ENCODE peak calls at places on chromosomes 5 and 9, in seven cellular contexts. One of them, this sample, is unnamed. For H3K4me1, the result is how much of the 10 kb centered on the place peaks cover.

GRCh38 chr9:32351845-32352244 is 32.6 kb upstream of the ACO1 start:
- DNase-seq in transverse colon: no peak
- DNase-seq in Peyer's patch: no peak
- DNase-seq in ovary: no peak
- DNase-seq in right lobe of liver: no peak
- DNase-seq in uterus: no peak
- DNase-seq in endothelial cell of umbilical vein: no peak
- DNase-seq in this sample: no peak

GRCh38 chr5:151691706-151692105 is 5.0 kb upstream of the SPARC start:
- DNase-seq in transverse colon: no peak
- DNase-seq in Peyer's patch: no peak
- DNase-seq in ovary: no peak
- DNase-seq in right lobe of liver: no peak
- DNase-seq in uterus: no peak
- DNase-seq in endothelial cell of umbilical vein: no peak
- DNase-seq in this sample: no peak

GRCh38 chr9:14018061-14018460 is 295.9 kb downstream of the NFIB start:
- DNase-seq in transverse colon: no peak
- DNase-seq in Peyer's patch: no peak
- DNase-seq in ovary: no peak
- DNase-seq in right lobe of liver: no peak
- DNase-seq in uterus: no peak
- DNase-seq in endothelial cell of umbilical vein: peak
- DNase-seq in this sample: no peak

GRCh38 chr5:109062669-109063068 is 315.0 kb downstream of the FER start:
- DNase-seq in transverse colon: no peak
- DNase-seq in Peyer's patch: no peak
- DNase-seq in ovary: no peak
- DNase-seq in right lobe of liver: no peak
- DNase-seq in uterus: no peak
- DNase-seq in endothelial cell of umbilical vein: no peak
- DNase-seq in this sample: no peak

GRCh38 chr9:133112361-133113026 is 8.5 kb downstream of the RALGDS start:
- DNase-seq in transverse colon: peak
- DNase-seq in Peyer's patch: peak
- DNase-seq in ovary: peak
- DNase-seq in right lobe of liver: peak
- DNase-seq in uterus: no peak
- DNase-seq in endothelial cell of umbilical vein: no peak
- DNase-seq in this sample: no peak

GRCh38 chr5:172503925-172504730 is 49.8 kb upstream of the SH3PXD2B start:
- DNase-seq in transverse colon: peak
- DNase-seq in Peyer's patch: no peak
- DNase-seq in ovary: peak
- DNase-seq in right lobe of liver: peak
- DNase-seq in uterus: peak
- DNase-seq in endothelial cell of umbilical vein: no peak
- DNase-seq in this sample: peak

GRCh38 chr5:98397081-98397480 is 376.4 kb upstream of the RGMB start:
- DNase-seq in transverse colon: no peak
- DNase-seq in Peyer's patch: no peak
- DNase-seq in ovary: no peak
- DNase-seq in right lobe of liver: no peak
- DNase-seq in uterus: no peak
- DNase-seq in endothelial cell of umbilical vein: peak
- DNase-seq in this sample: no peak

GRCh38 chr5:85340790-85341189 is 956.1 kb upstream of the EDIL3 start:
- DNase-seq in transverse colon: no peak
- DNase-seq in Peyer's patch: no peak
- DNase-seq in ovary: no peak
- DNase-seq in right lobe of liver: no peak
- DNase-seq in uterus: no peak
- DNase-seq in endothelial cell of umbilical vein: no peak
- DNase-seq in this sample: no peak

GRCh38 chr9:114914139-114914538 is 16.3 kb downstream of the TNFSF8 start:
- DNase-seq in transverse colon: no peak
- DNase-seq in Peyer's patch: no peak
- DNase-seq in ovary: no peak
- DNase-seq in right lobe of liver: no peak
- DNase-seq in uterus: no peak
- DNase-seq in endothelial cell of umbilical vein: no peak
- DNase-seq in this sample: no peak

GRCh38 chr5:122845253-122846050 is at the start of gene SNX24:
- DNase-seq in transverse colon: peak
- DNase-seq in Peyer's patch: peak
- DNase-seq in ovary: peak
- DNase-seq in right lobe of liver: peak
- DNase-seq in uterus: peak
- DNase-seq in endothelial cell of umbilical vein: peak
- DNase-seq in this sample: peak
- TF ChIP-seq POLR2A in transverse colon: peak
- TF ChIP-seq POLR2A in Peyer's patch: peak
- TF ChIP-seq POLR2A in ovary: peak
- TF ChIP-seq POLR2A in right lobe of liver: peak
- TF ChIP-seq POLR2A in uterus: peak
- TF ChIP-seq POLR2A in endothelial cell of umbilical vein: peak
- TF ChIP-seq POLR2A in this sample: no peak

GRCh38 chr9:134349941-134350340 is 23.7 kb downstream of the RXRA start:
- DNase-seq in transverse colon: no peak
- DNase-seq in Peyer's patch: no peak
- DNase-seq in ovary: no peak
- DNase-seq in right lobe of liver: no peak
- DNase-seq in uterus: no peak
- DNase-seq in endothelial cell of umbilical vein: no peak
- DNase-seq in this sample: no peak
- H3K4me1 ChIP-seq in transverse colon: under half
- H3K4me1 ChIP-seq in Peyer's patch: under half
- H3K4me1 ChIP-seq in ovary: under half
- H3K4me1 ChIP-seq in right lobe of liver: under half
- H3K4me1 ChIP-seq in uterus: under half
- H3K4me1 ChIP-seq in endothelial cell of umbilical vein: under half
- H3K4me1 ChIP-seq in this sample: under half

DNA sequence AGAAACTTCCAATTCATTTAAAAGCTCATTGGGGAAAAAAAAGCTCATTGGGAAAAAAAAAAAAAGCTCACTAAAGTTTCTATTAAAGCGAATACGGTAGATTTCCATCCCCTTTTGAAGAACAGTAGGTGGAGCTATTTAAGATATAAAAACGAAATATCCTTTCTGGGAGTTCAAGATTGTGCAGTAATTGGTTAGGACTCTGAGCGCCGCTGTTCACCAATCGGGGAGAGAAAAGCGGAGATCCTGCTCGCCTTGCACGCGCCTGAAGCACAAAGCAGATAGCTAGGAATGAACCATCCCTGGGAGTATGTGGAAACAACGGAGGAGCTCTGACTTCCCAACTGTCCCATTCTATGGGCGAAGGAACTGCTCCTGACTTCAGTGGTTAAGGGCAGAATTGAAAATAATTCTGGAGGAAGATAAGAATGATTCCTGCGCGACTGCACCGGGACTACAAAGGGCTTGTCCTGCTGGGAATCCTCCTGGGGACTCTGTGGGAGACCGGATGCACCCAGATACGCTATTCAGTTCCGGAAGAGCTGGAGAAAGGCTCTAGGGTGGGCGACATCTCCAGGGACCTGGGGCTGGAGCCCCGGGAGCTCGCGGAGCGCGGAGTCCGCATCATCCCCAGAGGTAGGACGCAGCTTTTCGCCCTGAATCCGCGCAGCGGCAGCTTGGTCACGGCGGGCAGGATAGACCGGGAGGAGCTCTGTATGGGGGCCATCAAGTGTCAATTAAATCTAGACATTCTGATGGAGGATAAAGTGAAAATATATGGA is at the start of gene PCDHGA12:
- DNase-seq in transverse colon: no peak
- DNase-seq in Peyer's patch: peak
- DNase-seq in ovary: no peak
- DNase-seq in right lobe of liver: no peak
- DNase-seq in uterus: peak
- DNase-seq in endothelial cell of umbilical vein: peak
- DNase-seq in this sample: no peak
- H3K4me3 ChIP-seq in transverse colon: no peak
- H3K4me3 ChIP-seq in Peyer's patch: peak
- H3K4me3 ChIP-seq in ovary: no peak
- H3K4me3 ChIP-seq in right lobe of liver: peak
- H3K4me3 ChIP-seq in uterus: peak
- H3K4me3 ChIP-seq in endothelial cell of umbilical vein: peak
- H3K4me3 ChIP-seq in this sample: peak

DNA sequence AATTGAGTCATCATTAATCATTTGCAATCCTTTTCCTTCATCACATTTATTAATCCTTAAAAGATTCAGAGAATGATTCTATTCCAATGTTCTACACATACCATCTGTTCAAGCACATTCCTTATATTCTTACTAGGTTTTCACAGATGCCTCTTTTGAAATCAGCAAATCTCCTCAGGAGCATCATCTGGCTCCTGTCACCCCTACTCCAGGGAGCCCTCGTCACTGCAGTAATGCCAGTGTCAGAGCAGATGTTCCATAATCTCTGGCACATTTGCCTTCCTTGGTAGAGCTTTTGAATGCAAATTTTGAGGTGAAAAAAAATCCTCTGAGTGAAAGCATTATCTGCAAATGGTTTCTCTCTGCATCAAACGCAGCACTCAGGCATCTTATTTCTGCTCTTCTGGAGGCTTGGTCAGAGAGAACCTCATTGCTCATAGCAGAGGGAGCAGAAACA is 7.6 kb upstream of the KCNV2 start:
- DNase-seq in transverse colon: no peak
- DNase-seq in Peyer's patch: no peak
- DNase-seq in ovary: no peak
- DNase-seq in right lobe of liver: no peak
- DNase-seq in uterus: no peak
- DNase-seq in endothelial cell of umbilical vein: no peak
- DNase-seq in this sample: no peak
- TF ChIP-seq POLR2A in transverse colon: no peak
- TF ChIP-seq POLR2A in Peyer's patch: no peak
- TF ChIP-seq POLR2A in ovary: no peak
- TF ChIP-seq POLR2A in right lobe of liver: no peak
- TF ChIP-seq POLR2A in uterus: no peak
- TF ChIP-seq POLR2A in endothelial cell of umbilical vein: no peak
- TF ChIP-seq POLR2A in this sample: no peak

GRCh38 chr9:131420913-131421312 is 27.0 kb downstream of the PRRC2B start:
- DNase-seq in transverse colon: no peak
- DNase-seq in Peyer's patch: no peak
- DNase-seq in ovary: no peak
- DNase-seq in right lobe of liver: peak
- DNase-seq in uterus: no peak
- DNase-seq in endothelial cell of umbilical vein: no peak
- DNase-seq in this sample: no peak
- H3K4me1 ChIP-seq in transverse colon: half or more
- H3K4me1 ChIP-seq in Peyer's patch: under half
- H3K4me1 ChIP-seq in ovary: half or more
- H3K4me1 ChIP-seq in right lobe of liver: under half
- H3K4me1 ChIP-seq in uterus: under half
- H3K4me1 ChIP-seq in endothelial cell of umbilical vein: half or more
- H3K4me1 ChIP-seq in this sample: half or more

GRCh38 chr5:150208187-150209015 is 18.5 kb downstream of the SLC6A7 start:
- DNase-seq in transverse colon: no peak
- DNase-seq in Peyer's patch: no peak
- DNase-seq in ovary: no peak
- DNase-seq in right lobe of liver: no peak
- DNase-seq in uterus: no peak
- DNase-seq in endothelial cell of umbilical vein: no peak
- DNase-seq in this sample: no peak
- H3K4me3 ChIP-seq in transverse colon: no peak
- H3K4me3 ChIP-seq in Peyer's patch: no peak
- H3K4me3 ChIP-seq in ovary: no peak
- H3K4me3 ChIP-seq in right lobe of liver: no peak
- H3K4me3 ChIP-seq in uterus: no peak
- H3K4me3 ChIP-seq in endothelial cell of umbilical vein: no peak
- H3K4me3 ChIP-seq in this sample: no peak

DNA sequence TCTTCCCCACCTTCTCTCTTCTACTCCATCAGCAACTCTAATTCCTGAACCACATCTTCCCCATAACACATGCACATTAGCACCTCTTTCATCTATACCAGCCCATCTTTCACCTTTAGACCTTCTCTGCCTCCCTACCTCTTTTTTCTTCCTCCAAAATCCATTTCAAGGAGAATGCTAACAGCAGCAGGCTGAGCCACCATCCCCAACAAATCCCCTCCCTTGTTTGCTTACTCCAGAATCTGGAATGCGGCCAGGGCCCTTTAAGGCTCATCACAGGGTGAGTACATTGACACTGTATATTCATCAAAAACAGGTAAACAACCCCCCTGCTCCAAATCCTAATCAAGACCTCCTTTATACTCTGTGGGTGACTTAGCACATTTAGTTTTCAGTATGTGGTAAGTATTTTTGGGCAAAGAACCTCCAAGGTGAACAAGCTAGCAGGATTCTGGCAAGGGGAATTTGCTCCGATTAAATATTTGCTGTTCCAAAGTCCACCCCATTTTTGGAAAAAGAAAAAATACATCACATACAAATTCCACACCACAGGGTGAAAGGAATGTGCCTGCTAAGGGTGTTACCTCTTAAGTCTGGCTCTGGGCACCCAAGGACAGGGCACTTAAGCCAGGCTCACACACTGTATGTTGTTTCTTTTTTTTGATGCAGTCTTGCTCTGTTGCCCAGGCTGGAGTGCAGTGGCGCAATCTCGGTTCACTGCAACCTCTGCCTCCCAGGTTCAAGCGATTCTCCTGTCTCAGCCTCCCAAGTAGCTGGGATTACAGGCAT is 71.4 kb downstream of the SERINC5 start:
- DNase-seq in transverse colon: peak
- DNase-seq in Peyer's patch: no peak
- DNase-seq in ovary: no peak
- DNase-seq in right lobe of liver: peak
- DNase-seq in uterus: no peak
- DNase-seq in endothelial cell of umbilical vein: no peak
- DNase-seq in this sample: no peak
- TF ChIP-seq POLR2A in transverse colon: no peak
- TF ChIP-seq POLR2A in Peyer's patch: no peak
- TF ChIP-seq POLR2A in ovary: no peak
- TF ChIP-seq POLR2A in right lobe of liver: no peak
- TF ChIP-seq POLR2A in uterus: no peak
- TF ChIP-seq POLR2A in endothelial cell of umbilical vein: no peak
- TF ChIP-seq POLR2A in this sample: no peak

DNA sequence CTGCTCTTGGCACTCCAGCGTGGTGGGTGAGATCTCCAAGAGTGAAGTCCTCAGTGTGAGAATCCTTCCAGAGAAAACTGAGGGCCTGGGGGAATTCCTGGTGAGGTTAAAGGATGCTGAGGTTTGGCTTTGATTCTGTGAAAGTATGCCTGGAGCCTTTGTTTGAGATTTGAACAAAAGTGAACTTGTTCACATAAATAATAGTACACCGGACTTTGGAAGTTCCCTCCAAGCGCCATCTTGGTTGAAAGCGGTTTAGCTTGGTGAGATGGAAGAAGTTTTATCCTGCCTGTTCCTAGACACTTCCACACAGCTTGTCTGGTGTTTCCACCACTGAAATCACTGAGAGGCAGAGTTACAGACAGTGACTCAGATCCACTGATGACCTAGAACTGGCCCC is 286.4 kb downstream of the NTRK2 start:
- DNase-seq in transverse colon: no peak
- DNase-seq in Peyer's patch: no peak
- DNase-seq in ovary: no peak
- DNase-seq in right lobe of liver: no peak
- DNase-seq in uterus: no peak
- DNase-seq in endothelial cell of umbilical vein: no peak
- DNase-seq in this sample: no peak
- H3K4me1 ChIP-seq in transverse colon: under half
- H3K4me1 ChIP-seq in Peyer's patch: under half
- H3K4me1 ChIP-seq in ovary: under half
- H3K4me1 ChIP-seq in right lobe of liver: under half
- H3K4me1 ChIP-seq in uterus: under half
- H3K4me1 ChIP-seq in endothelial cell of umbilical vein: under half
- H3K4me1 ChIP-seq in this sample: under half

This sample was measured in testis.